ENCODE peak calls at places on chromosomes 2 and 18, in six cellular contexts. J is fibroblast of lung, B is adrenal gland, Q is A673, C is astrocyte, M is upper lobe of left lung. Z is an unnamed sample.
A peak's percentile ranks its signal among the peaks of the same experiment; 100 is the strongest.

GRCh38 chr2:183248866-183249567 is 124.8 kb downstream of the NUP35 start:
- DNase-seq in J (peak; percentile 50), B (no peak), Q (peak; percentile 60), C (peak; percentile 8), M (no peak), Z (peak; percentile 44)

GRCh38 chr2:28377984-28378678 is 14.5 kb upstream of the FOSL2 start:
- DNase-seq in J (no peak), B (no peak), Q (no peak), C (no peak), M (peak; percentile 79), Z (peak; percentile 84)

GRCh38 chr2:108927405-108927804 is 61.6 kb downstream of the EDAR start:
- DNase-seq in J (no peak), B (no peak), Q (no peak), C (no peak), M (no peak), Z (no peak)

GRCh38 chr2:226426292-226426736 is 373.3 kb downstream of the IRS1 start:
- DNase-seq in J (peak; percentile 97), B (no peak), Q (peak; percentile 32), C (peak; percentile 93), M (no peak), Z (peak; percentile 100)

GRCh38 chr18:12474876-12475275 is 67.1 kb downstream of the PRELID3A start:
- DNase-seq in J (no peak), B (no peak), Q (no peak), C (no peak), M (no peak), Z (peak; percentile 60)

GRCh38 chr2:54638774-54639187 is 84.7 kb upstream of the EML6 start:
- DNase-seq in J (peak; percentile 54), B (no peak), Q (peak; percentile 90), C (no peak), M (no peak), Z (peak; percentile 5)

GRCh38 chr2:188845692-188846091 is 128.5 kb upstream of the COL3A1 start:
- DNase-seq in J (peak; percentile 20), B (no peak), Q (no peak), C (no peak), M (no peak), Z (no peak)

GRCh38 chr2:45119038-45119437 is 109.8 kb upstream of the SIX2 start:
- DNase-seq in J (peak; percentile 37), B (no peak), Q (no peak), C (peak; percentile 72), M (no peak), Z (peak; percentile 66)

GRCh38 chr2:199465988-199466703 is 8.4 kb upstream of the SATB2 start:
- DNase-seq in J (no peak), B (no peak), Q (no peak), C (no peak), M (no peak), Z (no peak)

GRCh38 chr18:79603321-79604204 is 76.0 kb upstream of the CTDP1 start:
- DNase-seq in J (no peak), B (peak; percentile 3), Q (no peak), C (no peak), M (no peak), Z (no peak)

GRCh38 chr2:70042246-70042645 is 45.0 kb upstream of the PCBP1 start:
- DNase-seq in J (no peak), B (no peak), Q (no peak), C (no peak), M (no peak), Z (no peak)

GRCh38 chr2:122750808-122751207 is 995.4 kb downstream of the TSN start:
- DNase-seq in J (no peak), B (no peak), Q (no peak), C (no peak), M (no peak), Z (no peak)

GRCh38 chr2:122749347-122749850 is 993.9 kb downstream of the TSN start:
- DNase-seq in J (no peak), B (no peak), Q (peak; percentile 25), C (no peak), M (no peak), Z (no peak)

GRCh38 chr2:122753341-122753740 is 997.9 kb downstream of the TSN start:
- DNase-seq in J (no peak), B (no peak), Q (no peak), C (no peak), M (no peak), Z (no peak)

GRCh38 chr2:122750095-122750494 is 994.6 kb downstream of the TSN start:
- DNase-seq in J (no peak), B (no peak), Q (no peak), C (no peak), M (no peak), Z (no peak)

DNA sequence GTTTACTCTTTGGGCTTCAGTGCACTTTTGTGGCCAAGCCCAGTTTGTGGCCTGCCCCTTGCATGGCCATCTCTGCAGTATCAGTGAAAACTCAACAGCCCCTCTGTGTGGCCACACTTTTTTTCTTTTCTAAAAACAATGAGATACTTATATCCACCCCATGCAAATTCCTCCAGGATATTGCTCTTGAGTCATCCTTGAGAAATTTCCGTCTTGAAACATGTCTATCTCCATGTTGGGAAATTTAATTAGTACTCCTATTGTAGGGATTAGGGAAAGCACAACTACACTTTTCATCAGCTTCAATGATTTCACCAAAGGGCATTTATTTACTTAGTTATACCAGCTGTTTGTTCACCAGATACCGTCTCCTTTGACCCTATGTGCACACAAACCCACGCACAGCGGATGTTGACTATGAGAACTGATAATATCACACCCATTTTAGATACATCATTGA is 993.1 kb downstream of the TSN start:
- DNase-seq in J (peak; percentile 1), B (no peak), Q (peak; percentile 95), C (peak; percentile 47), M (no peak), Z (peak; percentile 32)
- TF ChIP-seq CTCF in J (no peak), B (no peak), Q (peak; percentile 55), C (peak; percentile 21), M (no peak), Z (no peak)

GRCh38 chr2:20212459-20212870 is 12.5 kb downstream of the SDC1 start:
- DNase-seq in J (peak; percentile 31), B (peak; percentile 81), Q (peak; percentile 63), C (peak; percentile 29), M (no peak), Z (peak; percentile 93)

GRCh38 chr2:20212871-20213503 is 11.9 kb downstream of the SDC1 start:
- DNase-seq in J (no peak), B (peak; percentile 59), Q (no peak), C (no peak), M (peak; percentile 88), Z (peak; percentile 94)

GRCh38 chr2:20211420-20211819 is 13.5 kb downstream of the SDC1 start:
- DNase-seq in J (no peak), B (no peak), Q (no peak), C (no peak), M (no peak), Z (no peak)

GRCh38 chr2:20210462-20210861 is 14.5 kb downstream of the SDC1 start:
- DNase-seq in J (no peak), B (no peak), Q (no peak), C (no peak), M (no peak), Z (no peak)

DNA sequence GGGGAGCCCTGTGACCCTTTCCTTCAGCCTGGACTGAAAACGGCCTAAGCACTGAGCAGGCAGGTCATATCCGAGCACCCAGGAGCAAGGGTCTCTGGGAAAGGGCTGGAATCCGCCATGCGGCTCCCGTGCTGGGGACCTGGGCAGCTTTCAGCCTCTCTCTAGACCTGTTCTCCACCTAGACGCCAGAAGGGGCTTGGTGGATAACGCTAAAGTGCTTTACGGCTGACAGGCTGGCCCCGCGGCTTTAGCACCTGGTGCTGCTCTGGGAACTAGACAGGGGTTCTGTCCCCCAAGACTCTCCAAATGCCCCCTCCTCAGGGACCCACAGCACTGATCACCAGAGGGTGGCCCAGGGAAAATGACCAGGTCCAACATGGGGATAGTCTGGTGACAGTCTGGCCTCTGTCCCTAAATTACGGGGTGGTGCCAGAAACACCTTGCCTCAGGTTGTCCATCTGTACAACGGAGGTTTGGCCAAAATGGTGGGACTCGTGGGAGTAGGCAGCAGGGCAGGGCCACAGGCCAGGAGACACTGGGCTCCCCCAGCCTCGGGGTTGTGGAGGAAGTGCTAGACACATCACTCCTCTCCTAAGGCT is 13.0 kb downstream of the SDC1 start:
- DNase-seq in J (no peak), B (no peak), Q (no peak), C (no peak), M (no peak), Z (no peak)
- H3K4me1 ChIP-seq in J (peaks cover 2% of the 10 kb centered on the region), B (peaks cover 16% of the 10 kb centered on the region), Q (peaks cover 22% of the 10 kb centered on the region), C (peaks cover 8% of the 10 kb centered on the region), M (peaks cover 4% of the 10 kb centered on the region), Z (peaks cover 44% of the 10 kb centered on the region)

GRCh38 chr18:28112056-28112470 is 64.9 kb downstream of the CDH2 start:
- DNase-seq in J (peak; percentile 37), B (no peak), Q (no peak), C (peak; percentile 95), M (no peak), Z (no peak)

GRCh38 chr18:28108254-28108653 is 68.7 kb downstream of the CDH2 start:
- DNase-seq in J (no peak), B (no peak), Q (no peak), C (no peak), M (no peak), Z (no peak)

GRCh38 chr18:28110924-28111323 is 66.0 kb downstream of the CDH2 start:
- DNase-seq in J (no peak), B (peak; percentile 75), Q (no peak), C (no peak), M (no peak), Z (no peak)

GRCh38 chr18:28109781-28110460 is 67.0 kb downstream of the CDH2 start:
- DNase-seq in J (no peak), B (no peak), Q (no peak), C (peak; percentile 45), M (no peak), Z (no peak)

DNA sequence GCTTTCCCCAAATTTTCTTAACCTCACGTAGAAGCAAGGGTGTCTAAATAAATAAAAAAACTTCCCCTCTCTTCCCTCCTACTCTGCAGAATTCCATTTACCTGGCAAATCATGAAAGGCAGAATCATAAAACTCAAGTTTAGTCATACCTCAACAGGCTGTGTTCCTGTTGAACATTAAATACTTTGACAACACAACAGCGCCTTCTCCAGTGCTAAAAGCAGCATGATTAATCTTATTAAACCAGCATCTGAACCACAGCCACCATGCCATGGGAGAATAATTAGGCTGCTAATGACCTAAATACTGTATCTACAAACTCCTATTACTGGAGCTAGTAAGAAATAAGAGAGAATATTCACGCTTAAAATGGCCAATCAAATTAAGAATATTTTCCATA is 68.1 kb downstream of the CDH2 start:
- DNase-seq in J (no peak), B (no peak), Q (peak; percentile 18), C (peak; percentile 60), M (no peak), Z (peak; percentile 48)
- TF ChIP-seq CTCF in J (no peak), B (no peak), Q (no peak), C (peak; percentile 25), M (no peak), Z (peak; percentile 76)

DNA sequence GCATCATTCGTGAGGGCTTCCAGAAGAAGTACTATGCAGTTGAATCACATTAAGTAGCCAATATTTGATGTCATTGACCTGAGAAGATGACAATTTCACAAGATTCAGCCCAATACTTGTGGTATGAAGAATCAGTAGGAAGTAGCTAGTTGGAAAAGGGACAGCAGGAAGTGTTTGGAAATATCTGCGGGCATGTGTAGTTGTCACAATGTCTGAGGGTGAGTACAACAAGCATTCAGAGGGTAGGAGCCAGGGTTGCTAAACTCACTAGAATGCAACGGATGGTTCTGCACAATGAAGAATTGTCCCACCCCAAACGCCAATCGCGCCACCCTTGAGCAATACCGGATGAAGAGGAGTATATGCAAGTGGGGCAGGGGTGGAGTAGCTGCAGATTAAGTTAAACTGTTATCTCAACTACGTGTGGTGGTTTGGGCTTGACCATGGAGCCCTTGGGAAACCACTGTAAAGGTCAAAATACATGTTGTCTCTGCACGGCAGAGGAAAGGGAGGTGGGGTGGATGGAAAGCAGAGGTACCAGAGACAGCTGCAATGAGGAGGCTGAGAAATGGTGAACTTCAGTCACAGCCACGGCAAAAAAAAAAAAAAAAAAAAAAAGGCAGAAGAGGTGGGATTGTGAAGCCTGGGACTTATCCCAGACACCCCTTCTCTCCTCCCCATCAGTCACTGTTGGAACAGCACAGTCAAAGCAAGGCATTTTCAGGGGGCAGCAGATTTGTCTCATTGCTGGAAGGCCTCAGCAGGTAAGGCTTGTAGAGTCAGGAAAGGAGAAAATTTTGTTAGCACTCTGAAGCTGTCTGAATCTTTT is 5.1 kb downstream of the CCL20 start:
- DNase-seq in J (no peak), B (peak; percentile 16), Q (no peak), C (no peak), M (peak; percentile 78), Z (no peak)
- H3K4me1 ChIP-seq in J (peaks cover 13% of the 10 kb centered on the region), B (no peaks in the 10 kb centered on the region), Q (peaks cover 24% of the 10 kb centered on the region), C (peaks cover 21% of the 10 kb centered on the region), M (peaks cover 23% of the 10 kb centered on the region), Z (peaks cover 18% of the 10 kb centered on the region)

Z was measured in foreskin keratinocyte.